ENCODE peak calls at places on chromosomes 1 and 21, in six cellular contexts. One of them, this sample, is unnamed. For H3K4me1, the result is how much of the 10 kb centered on the place peaks cover.

GRCh38 chr1:116262995-116263385 is 110.1 kb upstream of the ATP1A1 start:
- DNase-seq in aorta: no peak
- DNase-seq in Peyer's patch: no peak
- DNase-seq in left lung: no peak
- DNase-seq in fibroblast of lung: no peak
- DNase-seq in upper lobe of right lung: no peak
- DNase-seq in this sample: no peak

GRCh38 chr1:86416343-86416742 is 7.6 kb upstream of the CLCA2 start:
- DNase-seq in aorta: no peak
- DNase-seq in Peyer's patch: peak
- DNase-seq in left lung: no peak
- DNase-seq in fibroblast of lung: no peak
- DNase-seq in upper lobe of right lung: no peak
- DNase-seq in this sample: no peak

GRCh38 chr1:74522143-74522542 is 9.7 kb upstream of the LRRC53 start:
- DNase-seq in aorta: no peak
- DNase-seq in upper lobe of right lung: no peak
- DNase-seq in Peyer's patch: no peak
- DNase-seq in fibroblast of lung: no peak
- DNase-seq in left lung: no peak
- DNase-seq in this sample: no peak

GRCh38 chr1:77175230-77175844 is 43.9 kb downstream of the PIGK start:
- DNase-seq in Peyer's patch: no peak
- DNase-seq in aorta: no peak
- DNase-seq in upper lobe of right lung: no peak
- DNase-seq in fibroblast of lung: peak
- DNase-seq in left lung: no peak
- DNase-seq in this sample: no peak

GRCh38 chr1:198678901-198679329 is 40.1 kb downstream of the PTPRC start:
- DNase-seq in upper lobe of right lung: no peak
- DNase-seq in left lung: peak
- DNase-seq in aorta: no peak
- DNase-seq in fibroblast of lung: no peak
- DNase-seq in Peyer's patch: no peak
- DNase-seq in this sample: no peak

GRCh38 chr1:159441360-159441759 is 1.8 kb downstream of the OR10J1 start:
- DNase-seq in aorta: no peak
- DNase-seq in Peyer's patch: no peak
- DNase-seq in left lung: no peak
- DNase-seq in upper lobe of right lung: no peak
- DNase-seq in fibroblast of lung: no peak
- DNase-seq in this sample: no peak

GRCh38 chr1:222617367-222617951 is 438 bp upstream of the MIA3 start:
- DNase-seq in upper lobe of right lung: peak
- DNase-seq in aorta: peak
- DNase-seq in fibroblast of lung: peak
- DNase-seq in Peyer's patch: peak
- DNase-seq in left lung: peak
- DNase-seq in this sample: peak

GRCh38 chr1:78070758-78071157 is 25.0 kb downstream of the GIPC2 start:
- DNase-seq in left lung: no peak
- DNase-seq in aorta: no peak
- DNase-seq in fibroblast of lung: peak
- DNase-seq in Peyer's patch: no peak
- DNase-seq in upper lobe of right lung: no peak
- DNase-seq in this sample: no peak

GRCh38 chr1:225653463-225654276 is 747 bp upstream of the ENAH start:
- DNase-seq in fibroblast of lung: peak
- DNase-seq in Peyer's patch: peak
- DNase-seq in left lung: peak
- DNase-seq in upper lobe of right lung: peak
- DNase-seq in aorta: peak
- DNase-seq in this sample: peak

GRCh38 chr1:93111065-93111464 is 32.0 kb downstream of the MTF2 start:
- DNase-seq in aorta: no peak
- DNase-seq in left lung: no peak
- DNase-seq in upper lobe of right lung: no peak
- DNase-seq in Peyer's patch: no peak
- DNase-seq in fibroblast of lung: no peak
- DNase-seq in this sample: no peak

GRCh38 chr1:27504588-27505419 is 14.8 kb upstream of the WASF2 start:
- DNase-seq in Peyer's patch: no peak
- DNase-seq in aorta: peak
- DNase-seq in upper lobe of right lung: no peak
- DNase-seq in left lung: no peak
- DNase-seq in fibroblast of lung: peak
- DNase-seq in this sample: no peak

GRCh38 chr1:170765712-170766330 is 101.9 kb downstream of the PRRX1 start:
- DNase-seq in Peyer's patch: no peak
- DNase-seq in aorta: no peak
- DNase-seq in fibroblast of lung: peak
- DNase-seq in left lung: no peak
- DNase-seq in upper lobe of right lung: no peak
- DNase-seq in this sample: no peak

GRCh38 chr1:31647106-31647505 is 2.4 kb upstream of the PEF1 start:
- DNase-seq in left lung: no peak
- DNase-seq in upper lobe of right lung: no peak
- DNase-seq in Peyer's patch: no peak
- DNase-seq in fibroblast of lung: no peak
- DNase-seq in aorta: no peak
- DNase-seq in this sample: no peak

GRCh38 chr1:169890761-169891538 is 2.7 kb downstream of the SCYL3 start:
- DNase-seq in aorta: no peak
- DNase-seq in fibroblast of lung: no peak
- DNase-seq in left lung: no peak
- DNase-seq in upper lobe of right lung: no peak
- DNase-seq in Peyer's patch: no peak
- DNase-seq in this sample: no peak

GRCh38 chr1:5493708-5494390 is 498.4 kb downstream of the NPHP4 start:
- DNase-seq in Peyer's patch: peak
- DNase-seq in fibroblast of lung: no peak
- DNase-seq in upper lobe of right lung: no peak
- DNase-seq in aorta: peak
- DNase-seq in left lung: no peak
- DNase-seq in this sample: no peak

GRCh38 chr1:178055093-178055492 is 38.8 kb upstream of the RASAL2 start:
- DNase-seq in Peyer's patch: no peak
- DNase-seq in fibroblast of lung: peak
- DNase-seq in left lung: peak
- DNase-seq in upper lobe of right lung: peak
- DNase-seq in aorta: no peak
- DNase-seq in this sample: peak

GRCh38 chr21:39612233-39613028 is at the start of gene B3GALT5:
- DNase-seq in left lung: peak
- DNase-seq in Peyer's patch: no peak
- DNase-seq in fibroblast of lung: peak
- DNase-seq in upper lobe of right lung: no peak
- DNase-seq in aorta: no peak
- DNase-seq in this sample: no peak

GRCh38 chr1:96927125-96927524 is 205.5 kb downstream of the PTBP2 start:
- DNase-seq in left lung: no peak
- DNase-seq in upper lobe of right lung: no peak
- DNase-seq in Peyer's patch: no peak
- DNase-seq in fibroblast of lung: peak
- DNase-seq in aorta: no peak
- DNase-seq in this sample: no peak

GRCh38 chr1:97123717-97124446 is 402.3 kb downstream of the PTBP2 start:
- DNase-seq in aorta: no peak
- DNase-seq in Peyer's patch: no peak
- DNase-seq in fibroblast of lung: no peak
- DNase-seq in upper lobe of right lung: no peak
- DNase-seq in left lung: no peak
- DNase-seq in this sample: no peak

GRCh38 chr1:71494163-71494562 is 413.3 kb upstream of the ZRANB2 start:
- DNase-seq in left lung: no peak
- DNase-seq in Peyer's patch: no peak
- DNase-seq in fibroblast of lung: no peak
- DNase-seq in upper lobe of right lung: no peak
- DNase-seq in aorta: no peak
- DNase-seq in this sample: no peak

GRCh38 chr1:157312270-157312812 is 174.1 kb upstream of the ETV3 start:
- DNase-seq in upper lobe of right lung: no peak
- DNase-seq in aorta: no peak
- DNase-seq in Peyer's patch: no peak
- DNase-seq in left lung: no peak
- DNase-seq in fibroblast of lung: no peak
- DNase-seq in this sample: no peak

GRCh38 chr1:223020770-223021169 is 122.3 kb downstream of the TLR5 start:
- DNase-seq in fibroblast of lung: no peak
- DNase-seq in left lung: no peak
- DNase-seq in aorta: no peak
- DNase-seq in Peyer's patch: no peak
- DNase-seq in upper lobe of right lung: no peak
- DNase-seq in this sample: no peak

GRCh38 chr1:218548764-218549163 is 203.6 kb downstream of the TGFB2 start:
- DNase-seq in aorta: no peak
- DNase-seq in fibroblast of lung: no peak
- DNase-seq in left lung: no peak
- DNase-seq in upper lobe of right lung: no peak
- DNase-seq in Peyer's patch: no peak
- DNase-seq in this sample: no peak

GRCh38 chr1:209755926-209756607 is at the start of gene TRAF3IP3:
- DNase-seq in fibroblast of lung: no peak
- DNase-seq in upper lobe of right lung: no peak
- DNase-seq in left lung: peak
- DNase-seq in Peyer's patch: no peak
- DNase-seq in aorta: no peak
- DNase-seq in this sample: no peak

GRCh38 chr21:41861255-41861654 is 17.9 kb downstream of the PRDM15 start:
- DNase-seq in Peyer's patch: no peak
- DNase-seq in fibroblast of lung: no peak
- DNase-seq in left lung: no peak
- DNase-seq in upper lobe of right lung: peak
- DNase-seq in aorta: no peak
- DNase-seq in this sample: no peak

GRCh38 chr21:41859297-41859980 is 19.7 kb downstream of the PRDM15 start:
- DNase-seq in Peyer's patch: no peak
- DNase-seq in fibroblast of lung: no peak
- DNase-seq in upper lobe of right lung: peak
- DNase-seq in left lung: no peak
- DNase-seq in aorta: no peak
- DNase-seq in this sample: no peak

GRCh38 chr21:41863439-41863740 is 15.8 kb downstream of the PRDM15 start:
- DNase-seq in upper lobe of right lung: no peak
- DNase-seq in left lung: no peak
- DNase-seq in fibroblast of lung: no peak
- DNase-seq in Peyer's patch: no peak
- DNase-seq in aorta: no peak
- DNase-seq in this sample: no peak

GRCh38 chr21:41864311-41865001 is 14.7 kb downstream of the PRDM15 start:
- DNase-seq in Peyer's patch: no peak
- DNase-seq in fibroblast of lung: no peak
- DNase-seq in upper lobe of right lung: peak
- DNase-seq in aorta: no peak
- DNase-seq in left lung: no peak
- DNase-seq in this sample: no peak

DNA sequence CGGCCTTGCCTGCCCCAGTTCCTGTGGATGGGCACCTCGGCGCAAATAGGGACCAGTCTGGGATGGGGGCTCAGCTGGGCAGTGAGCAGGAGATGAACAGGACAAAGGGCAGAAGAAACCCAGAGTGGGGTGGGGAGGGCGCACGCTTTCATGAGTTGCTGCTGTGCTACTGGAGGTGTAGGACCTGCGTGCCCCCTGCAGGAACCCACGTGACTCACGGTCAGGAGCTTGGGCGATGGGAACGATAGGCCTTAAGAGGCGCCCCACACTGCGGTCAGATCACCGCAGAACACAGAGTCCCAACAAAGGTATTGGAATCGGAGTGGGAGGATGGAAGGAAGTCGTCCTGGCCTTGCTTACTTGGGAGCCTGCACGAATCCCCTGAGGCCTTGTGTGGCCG is 17.2 kb downstream of the PRDM15 start:
- DNase-seq in left lung: no peak
- DNase-seq in upper lobe of right lung: peak
- DNase-seq in aorta: no peak
- DNase-seq in Peyer's patch: no peak
- DNase-seq in fibroblast of lung: no peak
- DNase-seq in this sample: no peak
- H3K27ac ChIP-seq in left lung: no peak
- H3K27ac ChIP-seq in upper lobe of right lung: no peak
- H3K27ac ChIP-seq in aorta: no peak
- H3K27ac ChIP-seq in Peyer's patch: no peak
- H3K27ac ChIP-seq in fibroblast of lung: no peak
- H3K27ac ChIP-seq in this sample: no peak

DNA sequence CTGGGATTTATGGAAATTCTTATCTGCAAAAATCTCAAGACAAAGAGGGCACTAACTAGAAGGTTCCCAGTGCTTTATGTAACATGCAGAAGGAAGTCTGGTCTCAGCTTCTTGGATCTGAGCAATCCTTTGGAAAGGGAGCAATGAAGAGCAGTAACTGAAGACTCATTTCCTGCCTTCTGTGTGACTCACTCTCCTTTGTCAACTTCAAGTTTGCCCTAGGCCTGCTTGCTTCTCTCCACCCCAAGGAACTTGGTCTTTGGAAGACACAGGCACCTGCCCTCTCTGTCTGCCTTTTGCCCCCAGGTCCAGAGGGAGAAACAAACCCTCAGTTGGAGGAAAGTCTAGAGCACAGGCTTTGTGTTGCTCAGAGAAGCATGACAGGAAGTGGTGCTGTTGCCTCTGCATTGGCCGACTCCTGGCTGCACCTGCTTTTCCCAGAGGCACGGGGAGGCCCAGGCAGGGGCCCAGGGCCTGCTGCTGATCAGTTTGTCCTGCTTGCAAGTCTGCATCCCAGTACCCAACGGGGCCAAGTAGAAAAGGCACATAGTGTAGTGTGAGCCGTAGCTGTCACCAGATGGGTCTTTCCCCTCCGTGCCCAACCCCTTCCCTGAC is 137.2 kb downstream of the DHRS3 start:
- DNase-seq in fibroblast of lung: peak
- DNase-seq in left lung: no peak
- DNase-seq in aorta: no peak
- DNase-seq in Peyer's patch: peak
- DNase-seq in upper lobe of right lung: no peak
- DNase-seq in this sample: no peak
- H3K4me1 ChIP-seq in fibroblast of lung: under half
- H3K4me1 ChIP-seq in left lung: under half
- H3K4me1 ChIP-seq in aorta: under half
- H3K4me1 ChIP-seq in Peyer's patch: under half
- H3K4me1 ChIP-seq in upper lobe of right lung: half or more
- H3K4me1 ChIP-seq in this sample: half or more

GRCh38 chr1:8122160-8122476 is 96.0 kb upstream of the ERRFI1 start:
- DNase-seq in Peyer's patch: no peak
- DNase-seq in upper lobe of right lung: no peak
- DNase-seq in left lung: no peak
- DNase-seq in aorta: peak
- DNase-seq in fibroblast of lung: peak
- DNase-seq in this sample: no peak
- H3K27ac ChIP-seq in Peyer's patch: peak
- H3K27ac ChIP-seq in upper lobe of right lung: peak
- H3K27ac ChIP-seq in left lung: peak
- H3K27ac ChIP-seq in aorta: peak
- H3K27ac ChIP-seq in fibroblast of lung: peak
- H3K27ac ChIP-seq in this sample: peak

DNA sequence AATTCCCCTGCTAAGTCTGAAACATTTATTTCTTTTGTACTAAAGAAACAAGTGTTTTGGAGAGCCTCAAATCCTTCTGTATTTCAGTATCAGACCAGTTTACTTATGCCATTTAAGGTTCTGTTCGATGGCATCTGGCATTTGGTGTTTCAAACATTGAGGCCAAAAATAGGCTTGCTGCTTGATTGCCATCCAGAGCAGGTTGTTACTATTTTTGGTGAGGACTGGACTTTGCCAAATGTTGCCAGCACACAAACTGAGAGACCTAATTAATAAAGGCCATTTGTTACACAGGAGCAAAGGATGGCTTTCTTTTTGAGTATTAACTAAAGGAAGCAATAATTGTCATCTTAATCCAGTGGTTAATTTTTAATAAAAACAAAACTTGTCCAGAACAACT is 26.2 kb downstream of the VPS45 start:
- DNase-seq in upper lobe of right lung: no peak
- DNase-seq in fibroblast of lung: no peak
- DNase-seq in Peyer's patch: no peak
- DNase-seq in left lung: no peak
- DNase-seq in aorta: no peak
- DNase-seq in this sample: no peak
- H3K4me1 ChIP-seq in upper lobe of right lung: under half
- H3K4me1 ChIP-seq in fibroblast of lung: under half
- H3K4me1 ChIP-seq in Peyer's patch: under half
- H3K4me1 ChIP-seq in left lung: under half
- H3K4me1 ChIP-seq in aorta: under half
- H3K4me1 ChIP-seq in this sample: under half

This sample was measured in right lobe of liver.